ENCODE peak calls at places on chromosomes 3 and 15, in ten cellular contexts. M is SJSA1; G is Right ventricle myocardium superior; V is NCI-H146; X is ELR; U is neuronal stem cell; F is stomach; H is stimulated activated CD8-positive, alpha-beta memory T cell treated with anti-CD3 and anti-CD28 coated beads, Interleukin-4, amount 100 ng/mL, for 24 hours; J is astrocyte of the hippocampus; B is ACHN. E is an unnamed sample.

GRCh38 chr15:79170256-79170664 is 79.7 kb upstream of the RASGRF1 start:
- DNase-seq in M (peak), G (peak), V (no peak), X (peak), U (no peak), F (no peak), H (no peak), J (no peak), B (peak), E (no peak)

GRCh38 chr3:165754219-165755007 is 82.8 kb downstream of the BCHE start:
- DNase-seq in M (no peak), G (no peak), V (no peak), X (peak), U (no peak), F (no peak), H (no peak), J (no peak), B (no peak), E (no peak)

GRCh38 chr3:185724761-185725160 is 100.1 kb downstream of the IGF2BP2 start:
- DNase-seq in M (no peak), G (no peak), V (no peak), X (no peak), U (no peak), F (no peak), H (no peak), J (peak), B (no peak), E (no peak)

GRCh38 chr3:192082733-192083660 is 622.0 kb downstream of the PYDC2 start:
- DNase-seq in M (no peak), G (no peak), V (no peak), X (peak), U (no peak), F (no peak), H (no peak), J (no peak), B (no peak), E (no peak)

GRCh38 chr3:14884665-14885064 is 62.7 kb upstream of the NR2C2 start:
- DNase-seq in M (no peak), G (no peak), V (no peak), X (no peak), U (no peak), F (no peak), H (no peak), J (no peak), B (no peak), E (peak)

GRCh38 chr3:38446812-38447211 is 6.9 kb upstream of the ACVR2B start:
- DNase-seq in M (no peak), G (no peak), V (no peak), X (no peak), U (no peak), F (no peak), H (no peak), J (no peak), B (no peak), E (no peak)

GRCh38 chr3:57464801-57465200 is 79.3 kb downstream of the DNAH12 start:
- DNase-seq in M (no peak), G (no peak), V (no peak), X (peak), U (no peak), F (no peak), H (no peak), J (no peak), B (peak), E (no peak)

GRCh38 chr3:12868039-12869024 is 27.0 kb upstream of the RPL32 start:
- DNase-seq in M (peak), G (peak), V (peak), X (peak), U (peak), F (peak), H (peak), J (peak), B (peak), E (peak)

GRCh38 chr3:37862219-37862711 is 585 bp downstream of the CTDSPL start:
- DNase-seq in M (no peak), G (peak), V (peak), X (peak), U (peak), F (peak), H (peak), J (peak), B (peak), E (peak)

GRCh38 chr3:136142592-136142991 is 53.5 kb downstream of the MSL2 start:
- DNase-seq in M (peak), G (no peak), V (peak), X (peak), U (no peak), F (no peak), H (no peak), J (peak), B (peak), E (no peak)

GRCh38 chr15:80068578-80068977 is 9.1 kb downstream of the ZFAND6 start:
- DNase-seq in M (peak), G (no peak), V (no peak), X (no peak), U (no peak), F (no peak), H (no peak), J (peak), B (no peak), E (no peak)

GRCh38 chr3:119428538-119428937 is 34.9 kb downstream of the TMEM39A start:
- DNase-seq in M (no peak), G (no peak), V (no peak), X (peak), U (no peak), F (no peak), H (no peak), J (no peak), B (peak), E (no peak)

GRCh38 chr15:51652084-51652668 is 29.1 kb upstream of the SCG3 start:
- DNase-seq in M (no peak), G (no peak), V (no peak), X (no peak), U (no peak), F (no peak), H (no peak), J (no peak), B (no peak), E (no peak)

GRCh38 chr3:12463686-12464085 is 20.6 kb upstream of the TSEN2 start:
- DNase-seq in M (no peak), G (no peak), V (no peak), X (no peak), U (no peak), F (no peak), H (no peak), J (no peak), B (no peak), E (no peak)

GRCh38 chr15:98826658-98827057 is 178.3 kb downstream of the IGF1R start:
- DNase-seq in M (no peak), G (no peak), V (no peak), X (no peak), U (no peak), F (no peak), H (no peak), J (no peak), B (no peak), E (no peak)

GRCh38 chr3:111968319-111969059 is 10.3 kb upstream of the ABHD10 start:
- DNase-seq in M (no peak), G (no peak), V (no peak), X (no peak), U (no peak), F (no peak), H (no peak), J (no peak), B (no peak), E (no peak)

GRCh38 chr15:75966073-75966472 is 46.2 kb downstream of the NRG4 start:
- DNase-seq in M (no peak), G (no peak), V (no peak), X (peak), U (no peak), F (no peak), H (no peak), J (no peak), B (no peak), E (no peak)

GRCh38 chr3:143171656-143172055 is 52.1 kb downstream of the CHST2 start:
- DNase-seq in M (no peak), G (no peak), V (no peak), X (peak), U (no peak), F (no peak), H (no peak), J (peak), B (no peak), E (no peak)